ENCODE peak calls at places on chromosome 13, in seven cellular contexts. V is pulmonary artery endothelial cell; I is GM12891; Q is stimulated activated naive CD4-positive, alpha-beta T cell; O is hepatic stellate cell; M is A673; S is HT-29. K is an unnamed sample.

GRCh38 chr13:31204592-31204991 is 4.8 kb downstream of the B3GLCT start:
- DNase-seq in V (no peak), I (no peak), S (peak; percentile 82), M (peak; percentile 47), O (peak; percentile 50), Q (no peak), K (no peak)

GRCh38 chr13:95677564-95678386 is 836 bp downstream of the DNAJC3 start:
- DNase-seq in V (no peak), I (no peak), S (peak; percentile 59), O (peak; percentile 19), Q (no peak), M (peak; percentile 33), K (no peak)

GRCh38 chr13:60261432-60262351 is 98.0 kb upstream of the DIAPH3 start:
- DNase-seq in M (no peak), V (no peak), O (no peak), I (no peak), S (no peak), Q (no peak), K (no peak)

GRCh38 chr13:71979616-71980015 is 112.6 kb upstream of the DACH1 start:
- DNase-seq in V (no peak), M (peak; percentile 4), I (no peak), S (peak; percentile 20), O (no peak), Q (no peak), K (no peak)

GRCh38 chr13:20430296-20430695 is 95.4 kb downstream of the CRYL1 start:
- DNase-seq in O (no peak), I (no peak), S (no peak), M (no peak), V (no peak), Q (no peak), K (no peak)

GRCh38 chr13:40480012-40480914 is 186.2 kb downstream of the FOXO1 start:
- DNase-seq in Q (no peak), V (no peak), M (no peak), S (no peak), O (no peak), I (no peak), K (peak; percentile 49)

GRCh38 chr13:49248433-49249002 is 793 bp downstream of the CDADC1 start:
- DNase-seq in Q (peak; percentile 23), I (no peak), V (no peak), S (peak; percentile 36), M (peak; percentile 19), O (peak; percentile 11), K (no peak)

GRCh38 chr13:28741080-28741479 is 22.3 kb upstream of the SLC46A3 start:
- DNase-seq in Q (no peak), O (no peak), M (no peak), I (no peak), S (no peak), V (no peak), K (no peak)

GRCh38 chr13:101985321-101985720 is 416.5 kb downstream of the FGF14 start:
- DNase-seq in Q (no peak), S (no peak), I (no peak), V (no peak), O (no peak), M (peak; percentile 70), K (no peak)

GRCh38 chr13:33937373-33938087 is 119.6 kb downstream of the RFC3 start:
- DNase-seq in V (no peak), S (peak; percentile 95), O (no peak), Q (no peak), M (no peak), I (no peak), K (no peak)

GRCh38 chr13:113184568-113185440 is 23.7 kb downstream of the PCID2 start:
- DNase-seq in I (no peak), O (no peak), S (no peak), M (no peak), Q (no peak), V (no peak), K (peak; percentile 40)

GRCh38 chr13:94716016-94716415 is 3.7 kb upstream of the SOX21 start:
- DNase-seq in I (no peak), Q (no peak), M (no peak), V (no peak), O (no peak), S (peak; percentile 22), K (no peak)

GRCh38 chr13:104017317-104017716 is 951.1 kb upstream of the SLC10A2 start:
- DNase-seq in O (no peak), V (no peak), S (no peak), Q (no peak), M (no peak), I (no peak), K (no peak)

GRCh38 chr13:52348983-52349780 is 56.8 kb downstream of the THSD1 start:
- DNase-seq in I (no peak), M (peak; percentile 11), Q (no peak), O (peak; percentile 36), V (no peak), S (peak; percentile 53), K (no peak)

GRCh38 chr13:75908137-75908536 is 272.0 kb downstream of the LMO7 start:
- DNase-seq in O (no peak), Q (no peak), S (no peak), M (no peak), V (no peak), I (no peak), K (peak; percentile 67)

GRCh38 chr13:24292476-24292875 is 16.9 kb upstream of the C1QTNF9 start:
- DNase-seq in M (peak; percentile 80), O (no peak), I (no peak), Q (no peak), S (no peak), V (no peak), K (no peak)

GRCh38 chr13:48126944-48127814 is 32.3 kb upstream of the MED4 start:
- DNase-seq in V (no peak), S (peak; percentile 84), Q (peak; percentile 24), O (peak; percentile 47), I (peak; percentile 29), M (peak; percentile 93), K (peak; percentile 83)

GRCh38 chr13:109180905-109181425 is 551.6 kb downstream of the MYO16 start:
- DNase-seq in M (peak; percentile 79), V (no peak), Q (no peak), S (no peak), O (peak; percentile 65), I (no peak), K (no peak)

GRCh38 chr13:106291006-106291405 is 244.5 kb downstream of the EFNB2 start:
- DNase-seq in S (peak; percentile 30), O (no peak), Q (no peak), M (no peak), V (no peak), I (no peak), K (no peak)

GRCh38 chr13:99339736-99340392 is 32.7 kb upstream of the GPR183 start:
- DNase-seq in Q (no peak), O (peak; percentile 28), V (no peak), M (no peak), S (no peak), I (no peak), K (no peak)

GRCh38 chr13:52736891-52737290 is 2.7 kb downstream of the CNMD start:
- DNase-seq in O (no peak), I (no peak), M (no peak), V (no peak), Q (no peak), S (no peak), K (no peak)

GRCh38 chr13:50521750-50522149 is 321.7 kb downstream of the DLEU7 start:
- DNase-seq in V (no peak), M (peak; percentile 19), I (no peak), Q (no peak), O (no peak), S (no peak), K (no peak)

GRCh38 chr13:43852923-43853404 is 26.6 kb downstream of the CCDC122 start:
- DNase-seq in Q (no peak), S (no peak), I (no peak), O (no peak), V (no peak), M (no peak), K (no peak)

GRCh38 chr13:40102854-40103253 is 447.4 kb downstream of the COG6 start:
- DNase-seq in I (no peak), Q (no peak), S (no peak), V (no peak), M (no peak), O (no peak), K (no peak)

GRCh38 chr13:84237181-84237580 is 354.9 kb upstream of the SLITRK1 start:
- DNase-seq in V (no peak), I (no peak), S (no peak), O (no peak), M (no peak), Q (no peak), K (no peak)

GRCh38 chr13:40982772-40983171 is 36.3 kb downstream of the ELF1 start:
- DNase-seq in Q (no peak), V (peak; percentile 93), M (peak; percentile 93), S (no peak), O (peak; percentile 31), I (no peak), K (no peak)

GRCh38 chr13:44818428-44818827 is 170.8 kb downstream of the NUFIP1 start:
- DNase-seq in S (no peak), V (no peak), O (no peak), I (no peak), Q (no peak), M (peak; percentile 50), K (no peak)

GRCh38 chr13:50509771-50510441 is 333.6 kb downstream of the DLEU7 start:
- DNase-seq in S (no peak), I (no peak), Q (no peak), M (peak; percentile 34), V (no peak), O (no peak), K (no peak)

GRCh38 chr13:79530270-79530669 is 49.3 kb downstream of the NDFIP2 start:
- DNase-seq in M (no peak), I (no peak), S (no peak), Q (no peak), V (no peak), O (no peak), K (no peak)

GRCh38 chr13:35953537-35954206 is 177.5 kb downstream of the DCLK1 start:
- DNase-seq in Q (no peak), V (peak; percentile 39), I (no peak), M (peak; percentile 87), O (peak; percentile 32), S (peak; percentile 73), K (peak; percentile 87)

GRCh38 chr13:23570099-23570926 is at the start of gene TNFRSF19:
- DNase-seq in V (no peak), O (peak; percentile 50), Q (no peak), S (no peak), M (peak; percentile 49), I (no peak), K (peak; percentile 77)

GRCh38 chr13:37816276-37816675 is 53.3 kb downstream of the TRPC4 start:
- DNase-seq in Q (no peak), S (no peak), O (no peak), V (no peak), M (no peak), I (no peak), K (no peak)